ENCODE peak calls at places on chromosomes 1 and 21, in four cellular contexts. L is IMR-90, U is A549, J is osteoblast. K is an unnamed sample.
A peak's percentile ranks its signal among the peaks of the same experiment; 100 is the strongest.

GRCh38 chr1:18482721-18483425 is 2.1 kb downstream of the KLHDC7A start:
- DNase-seq in J (no peak), L (no peak), U (no peak), K (no peak)

GRCh38 chr1:201269241-201269640 is 14.1 kb upstream of the PKP1 start:
- DNase-seq in J (no peak), L (no peak), U (no peak), K (no peak)

GRCh38 chr1:46084553-46085448 is 47.6 kb downstream of the PIK3R3 start:
- DNase-seq in J (no peak), L (peak; percentile 54), U (no peak), K (no peak)

GRCh38 chr1:204445860-204446412 is 34.3 kb upstream of the PPP1R15B start:
- DNase-seq in U (peak; percentile 68), J (no peak), L (peak; percentile 27), K (peak; percentile 29)

GRCh38 chr1:112905420-112906154 is 50.4 kb downstream of the SLC16A1 start:
- DNase-seq in L (no peak), U (no peak), J (peak; percentile 65), K (peak; percentile 52)

GRCh38 chr1:216702170-216702569 is 21.1 kb downstream of the ESRRG start:
- DNase-seq in J (no peak), L (no peak), U (no peak), K (no peak)

GRCh38 chr1:151934048-151934493 is 24.8 kb upstream of the THEM4 start:
- DNase-seq in L (peak; percentile 60), J (peak; percentile 74), U (peak; percentile 76), K (peak; percentile 76)

GRCh38 chr1:243411472-243411871 is 155.6 kb downstream of the SDCCAG8 start:
- DNase-seq in J (no peak), L (no peak), U (no peak), K (no peak)

GRCh38 chr1:101739826-101740330 is 256.8 kb downstream of the OLFM3 start:
- DNase-seq in L (no peak), J (no peak), U (no peak), K (no peak)

GRCh38 chr1:176691251-176692228 is 228.6 kb downstream of the PAPPA2 start:
- DNase-seq in J (peak; percentile 43), L (peak; percentile 43), U (peak; percentile 65), K (peak; percentile 53)

GRCh38 chr1:12654004-12654567 is 10.2 kb downstream of the AADACL4 start:
- DNase-seq in J (peak; percentile 76), L (peak; percentile 16), U (peak; percentile 18), K (peak; percentile 35)

GRCh38 chr1:20487236-20487590 is 1.2 kb upstream of the CAMK2N1 start:
- DNase-seq in J (peak; percentile 87), U (no peak), L (no peak), K (no peak)

GRCh38 chr21:26835027-26835713 is 10.0 kb downstream of the ADAMTS1 start:
- DNase-seq in L (peak; percentile 85), J (peak; percentile 22), U (no peak), K (peak; percentile 82)

GRCh38 chr1:160748877-160749269 is 9.8 kb downstream of the SLAMF7 start:
- DNase-seq in U (peak; percentile 12), L (no peak), J (no peak), K (peak; percentile 37)

GRCh38 chr1:234463749-234464148 is 15.2 kb downstream of the TARBP1 start:
- DNase-seq in J (no peak), L (no peak), U (no peak), K (no peak)

GRCh38 chr1:21539933-21540332 is 30.7 kb downstream of the ALPL start:
- DNase-seq in L (no peak), U (peak; percentile 47), J (no peak), K (no peak)

GRCh38 chr1:18358600-18358999 is 122.1 kb upstream of the KLHDC7A start:
- DNase-seq in L (no peak), U (no peak), J (no peak), K (no peak)

GRCh38 chr1:54096491-54097235 is 43.3 kb downstream of the TCEANC2 start:
- DNase-seq in J (no peak), L (no peak), U (no peak), K (no peak)

GRCh38 chr1:57204942-57205787 is 218.7 kb downstream of the DAB1 start:
- DNase-seq in U (no peak), L (no peak), J (no peak), K (no peak)

GRCh38 chr1:159188375-159188788 is 16.3 kb upstream of the ACKR1 start:
- DNase-seq in J (no peak), L (peak; percentile 22), U (peak; percentile 16), K (peak; percentile 51)

GRCh38 chr1:44420535-44420934 is 15.5 kb downstream of the RNF220 start:
- DNase-seq in J (no peak), U (no peak), L (no peak), K (no peak)

GRCh38 chr1:47598357-47598756 is 160.5 kb downstream of the FOXD2 start:
- DNase-seq in L (no peak), U (no peak), J (peak; percentile 54), K (no peak)

GRCh38 chr1:206903687-206904086 is 6.4 kb downstream of the IL24 start:
- DNase-seq in L (peak; percentile 27), U (no peak), J (no peak), K (peak; percentile 53)

GRCh38 chr1:21272540-21272939 is 17.7 kb downstream of the ECE1 start:
- DNase-seq in U (no peak), L (no peak), J (no peak), K (no peak)

GRCh38 chr1:223748405-223748772 is 36.0 kb downstream of the CAPN2 start:
- DNase-seq in J (peak; percentile 55), L (peak; percentile 86), U (peak; percentile 65), K (peak; percentile 79)

GRCh38 chr1:60672435-60672834 is 409.9 kb upstream of the NFIA start:
- DNase-seq in U (no peak), J (no peak), L (no peak), K (no peak)

GRCh38 chr21:35316933-35317332 is 267.8 kb upstream of the RUNX1 start:
- DNase-seq in U (no peak), L (peak; percentile 86), J (no peak), K (peak; percentile 80)

GRCh38 chr1:154935749-154936415 is 637 bp downstream of the PMVK start:
- DNase-seq in L (no peak), J (peak; percentile 19), U (no peak), K (no peak)

GRCh38 chr1:202953412-202953811 is 4.7 kb downstream of the ADIPOR1 start:
- DNase-seq in L (no peak), U (no peak), J (no peak), K (no peak)

GRCh38 chr1:109523706-109524105 is 14.2 kb upstream of the AMIGO1 start:
- DNase-seq in U (no peak), J (no peak), L (peak; percentile 18), K (no peak)

GRCh38 chr1:35708179-35708891 is 10.3 kb downstream of the C1orf216 start:
- DNase-seq in L (no peak), J (peak; percentile 93), U (no peak), K (no peak)

GRCh38 chr1:13916530-13916929 is 216.5 kb downstream of the PRDM2 start:
- DNase-seq in U (no peak), J (no peak), L (no peak), K (no peak)

GRCh38 chr1:51963592-51964308 is 26.8 kb downstream of the RAB3B start:
- DNase-seq in J (no peak), U (no peak), L (no peak), K (no peak)

GRCh38 chr1:109878531-109878930 is 32.1 kb upstream of the CSF1 start:
- DNase-seq in J (peak; percentile 22), L (no peak), U (no peak), K (no peak)

GRCh38 chr1:11691302-11691914 is at the start of gene DRAXIN:
- DNase-seq in J (no peak), U (no peak), L (no peak), K (no peak)

GRCh38 chr1:192603218-192603787 is 27.7 kb downstream of the RGS1 start:
- DNase-seq in U (no peak), L (no peak), J (no peak), K (no peak)

GRCh38 chr1:86394416-86394815 is 1.7 kb downstream of the ODF2L start:
- DNase-seq in J (no peak), U (no peak), L (peak; percentile 49), K (peak; percentile 80)
- H3K4me3 ChIP-seq in J (peak overlapping the region; percentile 16), U (no peak overlapping the region), L (no peak overlapping the region), K (no peak overlapping the region)

DNA sequence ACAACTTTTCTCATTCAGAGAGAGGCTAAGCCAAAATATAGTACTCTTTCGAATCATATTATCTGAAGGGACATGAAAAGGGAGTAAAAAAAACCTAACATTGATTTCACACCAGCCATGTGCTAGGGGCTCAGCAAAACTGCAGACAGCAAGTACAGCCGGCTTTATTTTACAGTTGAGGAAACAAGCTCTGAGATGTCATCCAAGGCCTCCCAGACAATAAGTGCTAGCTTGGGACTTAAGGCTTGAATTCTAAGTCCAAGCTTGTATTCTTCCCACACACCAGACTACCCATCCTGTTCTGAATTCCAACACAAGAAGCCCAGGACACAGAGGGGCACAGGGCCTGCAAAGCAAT is 209.0 kb downstream of the PBX1 start:
- DNase-seq in U (no peak), L (peak; percentile 32), J (peak; percentile 41), K (peak; percentile 44)
- H3K4me3 ChIP-seq in U (no peak overlapping the region), L (no peak overlapping the region), J (no peak overlapping the region), K (no peak overlapping the region)

GRCh38 chr1:1941868-1942752 is 23.0 kb upstream of the TMEM52 start:
- DNase-seq in L (no peak), J (no peak), U (no peak), K (no peak)

GRCh38 chr1:1942753-1943656 is 23.9 kb upstream of the TMEM52 start:
- DNase-seq in L (no peak), U (no peak), J (no peak), K (no peak)

GRCh38 chr1:1946540-1946939 is 27.5 kb upstream of the TMEM52 start:
- DNase-seq in L (peak; percentile 7), J (no peak), U (no peak), K (peak; percentile 21)

GRCh38 chr1:1945782-1946393 is 26.8 kb upstream of the TMEM52 start:
- DNase-seq in U (no peak), J (no peak), L (no peak), K (no peak)

DNA sequence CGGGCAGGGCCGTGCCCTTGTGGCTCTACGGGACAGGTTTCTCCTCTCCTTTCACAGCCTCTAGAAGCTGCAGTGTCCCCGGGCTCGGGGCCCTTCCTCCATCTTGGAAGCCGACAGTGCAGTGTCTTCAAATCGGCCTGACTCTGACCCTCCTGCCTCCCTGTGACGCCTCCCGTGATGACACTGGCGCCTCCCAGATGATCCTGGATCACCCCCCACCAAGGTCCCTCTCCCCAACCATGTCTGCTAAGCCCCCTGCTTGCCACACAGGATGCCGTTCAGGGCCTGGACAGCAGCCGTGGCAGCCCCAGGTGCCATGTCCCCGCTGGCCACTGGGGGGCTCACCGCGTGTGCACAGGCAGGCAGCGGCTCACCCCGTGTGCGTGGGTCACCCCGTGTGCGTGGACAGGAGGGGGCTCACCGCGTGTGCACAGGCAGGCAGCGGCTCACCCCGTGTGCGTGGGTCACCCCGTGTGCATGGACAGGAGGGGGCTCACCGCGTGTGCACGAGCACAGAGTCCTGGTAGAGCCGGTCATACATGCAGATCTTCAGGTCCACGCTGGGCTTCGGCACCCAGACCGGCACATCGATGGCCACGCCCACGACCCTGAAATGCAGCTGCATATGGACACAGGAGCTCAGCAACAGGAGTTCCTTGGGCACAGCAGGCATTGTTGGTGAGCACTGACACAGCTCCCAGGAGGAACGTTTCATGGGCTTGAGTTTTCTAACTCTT is 24.9 kb upstream of the TMEM52 start:
- DNase-seq in L (no peak), U (peak; percentile 64), J (peak; percentile 97), K (peak; percentile 18)
- H3K4me3 ChIP-seq in L (no peak overlapping the region), U (peak overlapping the region; percentile 11), J (no peak overlapping the region), K (no peak overlapping the region)

GRCh38 chr1:107682467-107682866 is 282.5 kb downstream of the VAV3 start:
- DNase-seq in J (no peak), U (peak; percentile 38), L (no peak), K (no peak)
- H3K4me3 ChIP-seq in J (no peak overlapping the region), U (peak overlapping the region; percentile 16), L (no peak overlapping the region), K (no peak overlapping the region)

K was measured in cardiac fibroblast.